ENCODE peak calls at places on chromosomes 5 and 9, in five cellular contexts. E, Q, R, V and O are unnamed samples.

GRCh38 chr9:129058965-129059795 is 21.7 kb upstream of the DOLPP1 start:
- DNase-seq in E (no peak), Q (no peak), R (no peak), V (peak; percentile 25), O (no peak)

GRCh38 chr5:157816682-157817268 is 42.2 kb downstream of the CLINT1 start:
- DNase-seq in E (no peak), Q (no peak), R (peak; percentile 14), V (no peak), O (no peak)

GRCh38 chr9:95003694-95004451 is 277.4 kb downstream of the AOPEP start:
- DNase-seq in E (peak; percentile 55), Q (no peak), R (peak; percentile 61), V (peak; percentile 63), O (peak; percentile 58)

GRCh38 chr5:981466-981865 is 27.1 kb upstream of the NKD2 start:
- DNase-seq in E (no peak), Q (no peak), R (no peak), V (no peak), O (no peak)

GRCh38 chr5:97094579-97095317 is 47.7 kb downstream of the LIX1 start:
- DNase-seq in E (no peak), Q (no peak), R (no peak), V (no peak), O (no peak)

GRCh38 chr5:179806250-179807045 is at the start of gene MGAT4B:
- DNase-seq in E (peak; percentile 74), Q (no peak), R (peak; percentile 88), V (no peak), O (peak; percentile 87)

GRCh38 chr5:81233080-81233634 is at the start of gene CKMT2:
- DNase-seq in E (peak; percentile 88), Q (no peak), R (peak; percentile 49), V (peak; percentile 23), O (no peak)

GRCh38 chr9:110116543-110116885 is 91.4 kb downstream of the C9orf152 start:
- DNase-seq in E (no peak), Q (peak; percentile 92), R (peak; percentile 91), V (peak; percentile 91), O (no peak)

GRCh38 chr9:138068601-138069035 is 191.0 kb downstream of the CACNA1B start:
- DNase-seq in E (no peak), Q (no peak), R (no peak), V (no peak), O (no peak)

GRCh38 chr5:199821-200645 is 8.7 kb downstream of the LRRC14B start:
- DNase-seq in E (no peak), Q (no peak), R (no peak), V (no peak), O (no peak)

GRCh38 chr9:76703270-76703669 is 61.0 kb upstream of the PCA3 start:
- DNase-seq in E (no peak), Q (no peak), R (no peak), V (no peak), O (no peak)

GRCh38 chr5:1138445-1139207 is 26.8 kb upstream of the SLC12A7 start:
- DNase-seq in E (no peak), Q (no peak), R (no peak), V (no peak), O (no peak)

GRCh38 chr5:448061-448765 is 5.2 kb downstream of the EXOC3 start:
- DNase-seq in E (peak; percentile 12), Q (no peak), R (no peak), V (no peak), O (no peak)

GRCh38 chr9:91207481-91207888 is 154.2 kb downstream of the AUH start:
- DNase-seq in E (no peak), Q (peak; percentile 40), R (no peak), V (peak; percentile 60), O (no peak)

GRCh38 chr9:36842560-36843530 is 191.2 kb downstream of the PAX5 start:
- DNase-seq in E (no peak), Q (no peak), R (no peak), V (no peak), O (no peak)

GRCh38 chr5:5891350-5891749 is 468.9 kb downstream of the ICE1 start:
- DNase-seq in E (no peak), Q (no peak), R (peak; percentile 15), V (peak; percentile 0), O (no peak)

GRCh38 chr9:96512240-96512639 is 62.3 kb downstream of the HABP4 start:
- DNase-seq in E (no peak), Q (no peak), R (no peak), V (no peak), O (no peak)

GRCh38 chr5:157160001-157160400 is 6.1 kb downstream of the GARIN3 start:
- DNase-seq in E (no peak), Q (no peak), R (no peak), V (no peak), O (no peak)

GRCh38 chr9:127186799-127187198 is 64.4 kb upstream of the ANGPTL2 start:
- DNase-seq in E (no peak), Q (no peak), R (no peak), V (no peak), O (no peak)

GRCh38 chr5:110441035-110441434 is 285.4 kb downstream of the TMEM232 start:
- DNase-seq in E (peak; percentile 28), Q (peak; percentile 24), R (peak; percentile 46), V (peak; percentile 53), O (peak; percentile 35)

GRCh38 chr5:80915716-80916115 is 44.4 kb upstream of the RASGRF2 start:
- DNase-seq in E (no peak), Q (peak; percentile 17), R (peak; percentile 7), V (peak; percentile 20), O (no peak)

GRCh38 chr9:21711504-21711903 is 90.9 kb upstream of the MTAP start:
- DNase-seq in E (no peak), Q (no peak), R (peak; percentile 99), V (no peak), O (no peak)

GRCh38 chr5:9365501-9365900 is 180.4 kb downstream of the SEMA5A start:
- DNase-seq in E (no peak), Q (no peak), R (no peak), V (no peak), O (no peak)

GRCh38 chr9:13083973-13084528 is 195.4 kb downstream of the MPDZ start:
- DNase-seq in E (no peak), Q (peak; percentile 3), R (peak; percentile 76), V (peak; percentile 10), O (no peak)

GRCh38 chr5:89473196-89473595 is 590.2 kb upstream of the MEF2C start:
- DNase-seq in E (no peak), Q (no peak), R (peak; percentile 2), V (peak; percentile 72), O (no peak)

GRCh38 chr9:87494970-87495471 is 2.6 kb upstream of the DAPK1 start:
- DNase-seq in E (no peak), Q (no peak), R (peak; percentile 14), V (no peak), O (no peak)

DNA sequence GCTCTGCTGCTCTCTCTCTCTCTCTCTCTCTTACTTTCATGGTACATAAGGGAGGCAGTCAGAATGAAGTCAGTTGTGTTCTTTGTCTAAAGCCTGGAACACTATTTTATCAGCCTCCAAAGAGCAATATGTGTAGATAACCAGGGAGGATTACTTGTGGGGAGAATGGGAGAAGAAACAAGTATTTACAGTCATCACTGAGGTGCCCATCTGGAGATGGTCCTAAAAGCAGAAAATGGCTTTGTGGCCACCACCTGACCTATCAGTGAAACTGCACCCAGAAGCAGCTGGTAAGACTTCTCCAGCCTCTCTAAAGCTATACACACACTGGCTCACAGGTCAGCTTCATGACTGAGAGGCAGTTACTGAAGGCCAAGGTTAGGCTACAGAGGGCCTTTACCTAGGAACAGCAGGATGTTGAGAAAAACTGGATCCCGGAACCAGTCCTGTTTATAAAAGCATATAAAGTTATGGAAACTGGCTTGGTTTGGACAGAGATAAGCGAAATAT is 75.1 kb downstream of the MRPS27 start:
- DNase-seq in E (peak; percentile 21), Q (peak; percentile 52), R (peak; percentile 57), V (peak; percentile 56), O (peak; percentile 26)
- TF ChIP-seq CTCF in E (no peak), Q (peak; percentile 65), R (peak; percentile 55), V (peak; percentile 66), O (peak; percentile 36)

DNA sequence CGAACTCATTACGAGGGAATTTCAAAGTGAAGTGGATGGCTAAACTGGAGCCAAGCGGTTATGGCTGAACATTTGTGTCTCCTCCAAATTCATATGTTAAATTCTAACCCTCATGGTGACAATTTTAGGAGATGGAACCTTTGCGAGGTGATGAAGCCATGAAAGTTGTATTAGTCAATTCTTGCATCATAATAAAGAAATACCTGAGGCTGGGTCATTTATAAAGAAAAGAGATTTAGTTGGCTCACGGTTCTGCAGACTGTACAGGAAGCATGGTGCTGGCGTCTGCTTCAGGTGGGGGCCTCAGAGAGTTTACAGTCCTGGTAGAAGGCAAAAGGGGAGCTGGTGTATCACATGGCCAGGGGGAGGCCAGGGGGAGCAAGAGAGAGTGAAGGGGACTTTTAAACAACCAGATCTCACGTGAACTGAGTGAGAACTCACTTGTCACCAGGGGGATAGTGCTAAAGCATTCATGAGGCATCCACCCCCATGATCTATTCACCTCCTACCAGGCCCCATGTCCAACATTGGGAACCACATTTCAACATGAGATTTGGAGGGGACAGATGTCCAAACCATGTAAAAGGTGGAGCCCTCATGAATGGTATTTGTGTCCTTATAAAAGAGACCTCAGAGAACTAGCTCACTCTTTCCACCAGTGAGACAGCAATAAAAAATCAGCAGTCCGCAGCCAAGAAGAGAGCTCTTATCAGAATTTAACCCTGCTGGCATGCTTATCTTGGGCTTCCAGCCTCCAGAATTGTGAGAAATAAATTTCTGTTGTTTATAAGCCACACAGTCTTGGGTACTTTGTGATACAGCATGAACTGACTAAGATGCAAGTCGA is 143.4 kb downstream of the MTRR start:
- DNase-seq in E (peak; percentile 69), Q (no peak), R (no peak), V (no peak), O (no peak)
- TF ChIP-seq CTCF in E (no peak), Q (no peak), R (no peak), V (no peak), O (no peak)

DNA sequence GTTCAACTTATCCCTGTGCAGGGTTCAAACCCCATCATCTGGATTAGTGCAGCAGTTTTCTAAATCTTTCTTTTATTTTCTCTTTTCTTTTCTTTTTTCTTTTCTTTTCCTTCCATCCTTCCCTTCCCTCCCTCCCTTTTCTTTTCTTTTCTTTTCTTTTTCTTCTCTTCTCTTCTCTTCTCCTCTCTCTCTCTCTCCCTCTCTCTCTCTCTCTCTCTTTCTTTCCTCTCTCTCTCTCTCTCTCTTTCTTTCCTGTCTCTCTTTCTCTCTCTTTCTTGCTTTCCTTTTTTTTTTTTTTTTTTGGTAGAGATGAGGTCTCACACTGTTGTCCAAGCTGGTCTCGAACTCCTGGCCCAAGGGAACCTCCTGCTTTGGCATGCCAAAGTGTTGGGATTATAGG is 53.6 kb downstream of the KIAA0825 start:
- DNase-seq in E (no peak), Q (no peak), R (no peak), V (no peak), O (no peak)
- TF ChIP-seq CTCF in E (no peak), Q (no peak), R (no peak), V (no peak), O (no peak)

DNA sequence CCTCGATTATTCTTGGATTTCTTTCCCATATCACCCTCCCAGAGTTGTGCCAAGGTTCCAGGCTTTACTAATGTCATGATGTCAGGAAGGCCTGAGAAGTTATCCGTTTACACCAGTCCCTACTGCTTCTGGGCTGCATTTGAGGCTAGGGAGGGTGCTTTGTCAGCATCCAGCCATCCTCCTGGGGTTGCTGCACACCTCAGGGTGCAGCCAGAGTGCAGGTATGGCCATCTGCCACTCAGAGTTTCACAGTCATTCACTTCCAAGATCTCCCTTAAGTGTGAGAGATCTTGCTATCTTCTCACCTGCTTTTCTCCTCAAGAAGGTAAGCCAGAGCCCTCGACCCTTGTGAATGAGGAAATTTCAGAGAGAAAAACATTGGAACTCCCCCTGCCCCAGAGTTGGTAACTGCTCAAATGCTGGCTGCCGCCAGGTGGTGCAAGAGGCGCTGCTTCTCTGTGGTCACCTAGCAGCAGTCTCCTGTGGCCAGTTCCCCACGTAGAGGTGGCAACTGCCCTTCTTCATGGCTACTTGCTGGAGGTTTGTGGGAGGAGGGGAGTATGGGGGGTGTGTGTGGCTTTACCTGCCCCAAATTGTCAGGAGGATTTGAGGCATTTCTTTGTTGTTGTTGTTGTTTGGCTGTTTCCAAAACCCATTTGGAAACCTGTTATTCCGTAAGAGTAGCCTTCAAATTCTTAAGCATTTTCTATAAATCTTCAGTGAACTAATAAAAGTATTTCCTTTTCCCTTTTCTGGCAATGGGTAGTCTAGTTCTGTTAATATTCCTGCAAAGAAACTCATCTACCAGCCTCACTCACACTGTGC is 259.6 kb upstream of the DMRT1 start:
- DNase-seq in E (peak; percentile 51), Q (no peak), R (no peak), V (no peak), O (peak; percentile 6)
- TF ChIP-seq CTCF in E (peak; percentile 30), Q (peak; percentile 65), R (peak; percentile 45), V (peak; percentile 32), O (peak; percentile 18)